ENCODE peak calls at places on chromosomes 3 and 15, in seven cellular contexts. One of them, this sample, is unnamed.

GRCh38 chr3:108090066-108090700 is 648 bp downstream of the CD47 start:
- DNase-seq in breast epithelium: no peak
- DNase-seq in GM12891: no peak
- DNase-seq in transverse colon: peak; percentile 29
- DNase-seq in H1: no peak
- DNase-seq in A549: no peak
- DNase-seq in spleen: no peak
- DNase-seq in this sample: peak; percentile 45

GRCh38 chr3:120100711-120101110 is 6.5 kb upstream of the GSK3B start:
- DNase-seq in breast epithelium: no peak
- DNase-seq in GM12891: no peak
- DNase-seq in transverse colon: no peak
- DNase-seq in H1: no peak
- DNase-seq in A549: no peak
- DNase-seq in spleen: no peak
- DNase-seq in this sample: no peak

GRCh38 chr3:119630562-119631329 is 29.6 kb downstream of the POPDC2 start:
- DNase-seq in breast epithelium: no peak
- DNase-seq in GM12891: no peak
- DNase-seq in transverse colon: no peak
- DNase-seq in H1: no peak
- DNase-seq in A549: no peak
- DNase-seq in spleen: no peak
- DNase-seq in this sample: peak; percentile 73

GRCh38 chr3:32888739-32889138 is 62.7 kb upstream of the CCR4 start:
- DNase-seq in breast epithelium: no peak
- DNase-seq in GM12891: peak; percentile 34
- DNase-seq in transverse colon: no peak
- DNase-seq in H1: no peak
- DNase-seq in A549: no peak
- DNase-seq in spleen: no peak
- DNase-seq in this sample: no peak

GRCh38 chr15:96367436-96368200 is 37.1 kb downstream of the NR2F2 start:
- DNase-seq in breast epithelium: no peak
- DNase-seq in GM12891: no peak
- DNase-seq in transverse colon: no peak
- DNase-seq in H1: no peak
- DNase-seq in A549: no peak
- DNase-seq in spleen: no peak
- DNase-seq in this sample: no peak

GRCh38 chr15:39921274-39921638 is 1.2 kb upstream of the GPR176 start:
- DNase-seq in breast epithelium: no peak
- DNase-seq in GM12891: no peak
- DNase-seq in transverse colon: no peak
- DNase-seq in H1: no peak
- DNase-seq in A549: no peak
- DNase-seq in spleen: no peak
- DNase-seq in this sample: no peak

GRCh38 chr3:197025736-197026480 is 3.7 kb downstream of the MELTF start:
- DNase-seq in breast epithelium: no peak
- DNase-seq in GM12891: no peak
- DNase-seq in transverse colon: no peak
- DNase-seq in H1: no peak
- DNase-seq in A549: no peak
- DNase-seq in spleen: peak; percentile 60
- DNase-seq in this sample: peak; percentile 48

GRCh38 chr3:149314807-149315578 is 18.4 kb downstream of the TM4SF18 start:
- DNase-seq in breast epithelium: no peak
- DNase-seq in GM12891: no peak
- DNase-seq in transverse colon: no peak
- DNase-seq in H1: no peak
- DNase-seq in A549: no peak
- DNase-seq in spleen: no peak
- DNase-seq in this sample: no peak

GRCh38 chr3:94184781-94185180 is 121.9 kb downstream of the NSUN3 start:
- DNase-seq in breast epithelium: no peak
- DNase-seq in GM12891: no peak
- DNase-seq in transverse colon: no peak
- DNase-seq in H1: no peak
- DNase-seq in A549: no peak
- DNase-seq in spleen: no peak
- DNase-seq in this sample: no peak

GRCh38 chr3:127748754-127749327 is 73.5 kb downstream of the MGLL start:
- DNase-seq in breast epithelium: no peak
- DNase-seq in GM12891: no peak
- DNase-seq in transverse colon: no peak
- DNase-seq in H1: no peak
- DNase-seq in A549: no peak
- DNase-seq in spleen: peak; percentile 36
- DNase-seq in this sample: no peak

GRCh38 chr15:42207674-42208579 is at the start of gene VPS39:
- DNase-seq in breast epithelium: peak; percentile 79
- DNase-seq in GM12891: peak; percentile 74
- DNase-seq in transverse colon: peak; percentile 86
- DNase-seq in H1: peak; percentile 41
- DNase-seq in A549: peak; percentile 75
- DNase-seq in spleen: peak; percentile 95
- DNase-seq in this sample: peak; percentile 85

GRCh38 chr3:159941043-159941994 is 47.3 kb upstream of the IL12A start:
- DNase-seq in breast epithelium: no peak
- DNase-seq in GM12891: no peak
- DNase-seq in transverse colon: no peak
- DNase-seq in H1: no peak
- DNase-seq in A549: no peak
- DNase-seq in spleen: no peak
- DNase-seq in this sample: no peak

GRCh38 chr3:161349529-161350278 is 21.6 kb downstream of the SPTSSB start:
- DNase-seq in breast epithelium: no peak
- DNase-seq in GM12891: no peak
- DNase-seq in transverse colon: no peak
- DNase-seq in H1: no peak
- DNase-seq in A549: peak; percentile 25
- DNase-seq in spleen: no peak
- DNase-seq in this sample: peak; percentile 19

GRCh38 chr15:52558196-52558595 is 10.6 kb downstream of the ARPP19 start:
- DNase-seq in breast epithelium: no peak
- DNase-seq in GM12891: no peak
- DNase-seq in transverse colon: no peak
- DNase-seq in H1: no peak
- DNase-seq in A549: no peak
- DNase-seq in spleen: no peak
- DNase-seq in this sample: peak; percentile 59

GRCh38 chr3:161409858-161410257 is 38.5 kb upstream of the SPTSSB start:
- DNase-seq in breast epithelium: no peak
- DNase-seq in GM12891: no peak
- DNase-seq in transverse colon: no peak
- DNase-seq in H1: no peak
- DNase-seq in A549: no peak
- DNase-seq in spleen: no peak
- DNase-seq in this sample: no peak

GRCh38 chr3:59631482-59631881 is 581.7 kb upstream of the CFAP20DC start:
- DNase-seq in breast epithelium: no peak
- DNase-seq in GM12891: no peak
- DNase-seq in transverse colon: no peak
- DNase-seq in H1: no peak
- DNase-seq in A549: no peak
- DNase-seq in spleen: no peak
- DNase-seq in this sample: no peak

GRCh38 chr3:197050511-197050910 is 20.9 kb upstream of the MELTF start:
- DNase-seq in breast epithelium: no peak
- DNase-seq in GM12891: no peak
- DNase-seq in transverse colon: no peak
- DNase-seq in H1: no peak
- DNase-seq in A549: no peak
- DNase-seq in spleen: no peak
- DNase-seq in this sample: no peak

GRCh38 chr3:46312996-46313395 is 40.9 kb upstream of the CCR2 start:
- DNase-seq in breast epithelium: no peak
- DNase-seq in GM12891: no peak
- DNase-seq in transverse colon: peak; percentile 44
- DNase-seq in H1: no peak
- DNase-seq in A549: no peak
- DNase-seq in spleen: no peak
- DNase-seq in this sample: peak; percentile 33

GRCh38 chr15:55514414-55514850 is 6.4 kb upstream of the DNAAF4 start:
- DNase-seq in breast epithelium: no peak
- DNase-seq in GM12891: no peak
- DNase-seq in transverse colon: no peak
- DNase-seq in H1: no peak
- DNase-seq in A549: no peak
- DNase-seq in spleen: no peak
- DNase-seq in this sample: no peak

GRCh38 chr3:73599605-73600004 is 25.1 kb downstream of the PDZRN3 start:
- DNase-seq in breast epithelium: no peak
- DNase-seq in GM12891: no peak
- DNase-seq in transverse colon: no peak
- DNase-seq in H1: no peak
- DNase-seq in A549: no peak
- DNase-seq in spleen: no peak
- DNase-seq in this sample: no peak

GRCh38 chr3:88452228-88452627 is 302.5 kb downstream of the C3orf38 start:
- DNase-seq in breast epithelium: no peak
- DNase-seq in GM12891: no peak
- DNase-seq in transverse colon: no peak
- DNase-seq in H1: no peak
- DNase-seq in A549: no peak
- DNase-seq in spleen: no peak
- DNase-seq in this sample: no peak

GRCh38 chr15:52102468-52102867 is 10.1 kb downstream of the BCL2L10 start:
- DNase-seq in breast epithelium: no peak
- DNase-seq in GM12891: no peak
- DNase-seq in transverse colon: no peak
- DNase-seq in H1: no peak
- DNase-seq in A549: no peak
- DNase-seq in spleen: no peak
- DNase-seq in this sample: no peak

GRCh38 chr15:101329867-101330380 is 34.9 kb upstream of the SNRPA1 start:
- DNase-seq in breast epithelium: no peak
- DNase-seq in GM12891: no peak
- DNase-seq in transverse colon: no peak
- DNase-seq in H1: no peak
- DNase-seq in A549: no peak
- DNase-seq in spleen: no peak
- DNase-seq in this sample: no peak

GRCh38 chr15:99167640-99168039 is 62.8 kb downstream of the SYNM start:
- DNase-seq in breast epithelium: no peak
- DNase-seq in GM12891: no peak
- DNase-seq in transverse colon: no peak
- DNase-seq in H1: no peak
- DNase-seq in A549: no peak
- DNase-seq in spleen: no peak
- DNase-seq in this sample: no peak

DNA sequence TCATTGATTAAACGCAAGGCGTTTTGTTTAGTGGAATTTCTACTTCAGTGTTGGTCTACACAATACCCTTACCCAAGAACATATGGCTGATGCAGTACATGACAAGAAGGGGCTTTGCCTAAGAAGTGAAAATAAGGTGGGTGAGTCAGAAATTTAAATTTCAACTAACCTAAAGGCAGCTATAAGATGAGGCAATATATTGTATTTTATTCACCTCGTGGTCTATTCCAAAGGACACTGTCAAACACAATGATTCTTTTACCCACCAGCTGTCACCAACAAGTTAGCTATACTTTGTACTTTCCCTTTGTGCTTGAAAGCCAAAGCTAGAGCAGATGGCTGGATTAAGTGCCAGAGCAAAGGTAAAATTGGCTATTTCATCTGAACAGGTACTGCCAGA is 10.9 kb upstream of the SETMAR start:
- DNase-seq in breast epithelium: no peak
- DNase-seq in GM12891: no peak
- DNase-seq in transverse colon: no peak
- DNase-seq in H1: no peak
- DNase-seq in A549: no peak
- DNase-seq in spleen: no peak
- DNase-seq in this sample: no peak
- TF ChIP-seq POLR2A in breast epithelium: no peak
- TF ChIP-seq POLR2A in GM12891: no peak
- TF ChIP-seq POLR2A in transverse colon: no peak
- TF ChIP-seq POLR2A in H1: no peak
- TF ChIP-seq POLR2A in A549: no peak
- TF ChIP-seq POLR2A in spleen: no peak
- TF ChIP-seq POLR2A in this sample: no peak

DNA sequence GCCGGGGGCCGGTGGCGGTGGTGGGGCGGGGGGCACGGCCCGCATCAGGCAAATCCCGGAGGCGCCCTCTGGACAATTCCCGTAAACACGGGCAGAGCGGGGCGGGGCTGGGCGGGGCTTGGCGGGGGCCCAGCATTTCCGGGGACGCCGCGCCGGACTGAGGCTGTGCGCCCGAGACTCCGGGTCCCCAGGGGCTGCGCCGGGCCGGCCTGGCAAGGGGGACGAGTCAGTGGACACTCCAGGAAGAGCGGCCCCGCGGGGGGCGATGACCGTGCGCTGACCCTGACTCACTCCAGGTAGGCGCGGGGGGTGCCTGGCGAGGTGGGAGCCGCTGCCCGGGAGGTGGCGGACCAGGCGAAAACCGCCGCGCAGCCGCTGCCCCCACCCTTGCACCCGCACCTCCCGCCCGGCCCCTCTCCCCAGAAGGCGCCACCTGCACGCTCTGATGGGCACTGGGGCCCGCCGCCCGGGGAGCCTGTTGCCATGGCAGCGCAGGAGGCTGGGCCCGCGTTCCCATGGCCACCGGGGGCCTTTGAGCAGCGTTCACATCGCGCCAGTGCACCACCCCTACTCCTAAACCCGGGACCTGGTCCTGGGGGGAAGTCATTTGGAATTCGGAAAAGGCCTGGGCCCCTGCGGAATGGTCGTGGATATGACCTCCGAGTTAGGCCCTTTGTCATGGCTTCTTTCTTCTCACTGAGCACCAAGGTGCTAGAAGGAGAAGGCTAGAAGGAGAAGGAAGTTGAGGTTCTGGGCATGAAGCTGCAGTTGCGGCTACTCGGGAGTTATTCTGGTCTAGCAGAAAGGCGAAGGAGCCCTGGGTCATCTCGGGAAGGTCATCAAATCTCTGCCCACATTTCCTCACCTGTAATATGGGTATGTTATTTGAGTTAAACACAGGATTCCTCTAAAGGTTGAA is 16.1 kb upstream of the SEMA4B start:
- DNase-seq in breast epithelium: peak; percentile 77
- DNase-seq in GM12891: peak; percentile 78
- DNase-seq in transverse colon: peak; percentile 81
- DNase-seq in H1: no peak
- DNase-seq in A549: peak; percentile 95
- DNase-seq in spleen: peak; percentile 95
- DNase-seq in this sample: peak; percentile 85
- TF ChIP-seq POLR2A in breast epithelium: peak; percentile 38
- TF ChIP-seq POLR2A in GM12891: no peak
- TF ChIP-seq POLR2A in transverse colon: peak; percentile 73
- TF ChIP-seq POLR2A in H1: no peak
- TF ChIP-seq POLR2A in A549: peak; percentile 8
- TF ChIP-seq POLR2A in spleen: no peak
- TF ChIP-seq POLR2A in this sample: peak; percentile 60

GRCh38 chr3:188855690-188856089 is 316.1 kb upstream of the TPRG1 start:
- DNase-seq in breast epithelium: no peak
- DNase-seq in GM12891: no peak
- DNase-seq in transverse colon: no peak
- DNase-seq in H1: no peak
- DNase-seq in A549: no peak
- DNase-seq in spleen: no peak
- DNase-seq in this sample: peak; percentile 34
- TF ChIP-seq POLR2A in breast epithelium: no peak
- TF ChIP-seq POLR2A in GM12891: no peak
- TF ChIP-seq POLR2A in transverse colon: no peak
- TF ChIP-seq POLR2A in H1: no peak
- TF ChIP-seq POLR2A in A549: no peak
- TF ChIP-seq POLR2A in spleen: no peak
- TF ChIP-seq POLR2A in this sample: no peak

GRCh38 chr3:153051427-153052095 is 110.5 kb upstream of the RAP2B start:
- DNase-seq in breast epithelium: no peak
- DNase-seq in GM12891: no peak
- DNase-seq in transverse colon: peak; percentile 14
- DNase-seq in H1: no peak
- DNase-seq in A549: peak; percentile 81
- DNase-seq in spleen: no peak
- DNase-seq in this sample: no peak
- TF ChIP-seq POLR2A in breast epithelium: no peak
- TF ChIP-seq POLR2A in GM12891: no peak
- TF ChIP-seq POLR2A in transverse colon: no peak
- TF ChIP-seq POLR2A in H1: no peak
- TF ChIP-seq POLR2A in A549: no peak
- TF ChIP-seq POLR2A in spleen: no peak
- TF ChIP-seq POLR2A in this sample: no peak

This sample was measured in adrenal gland.